ENCODE peak calls at places on chromosomes 3 and 15, in seven cellular contexts. M is dorsolateral prefrontal cortex, Q is neural crest cell, N is lower leg skin, A is neural progenitor cell, G is GM23338, H is cardiac muscle cell. O is an unnamed sample.
A peak's percentile ranks its signal among the peaks of the same experiment; 100 is the strongest.

GRCh38 chr3:174438501-174439156 is 420.5 kb upstream of the NAALADL2 start:
- DNase-seq in N (no peak), G (no peak), Q (no peak), M (no peak), A (peak; percentile 30), H (no peak), O (no peak)

GRCh38 chr3:16369247-16369646 is 104.2 kb downstream of the OXNAD1 start:
- DNase-seq in N (peak; percentile 69), Q (no peak), H (no peak), G (peak; percentile 18), A (peak; percentile 33), M (no peak), O (no peak)

GRCh38 chr15:100150906-100151305 is 190.9 kb downstream of the ADAMTS17 start:
- DNase-seq in N (no peak), H (no peak), A (no peak), G (no peak), M (no peak), Q (no peak), O (no peak)

GRCh38 chr3:171157980-171158379 is 131.5 kb upstream of the SLC2A2 start:
- DNase-seq in M (no peak), Q (no peak), G (no peak), N (no peak), H (no peak), A (no peak), O (no peak)

GRCh38 chr15:34353627-34354026 is 10.5 kb downstream of the NUTM1 start:
- DNase-seq in Q (no peak), N (no peak), G (peak; percentile 44), A (no peak), M (no peak), H (no peak), O (no peak)

GRCh38 chr3:57556459-57557087 is 499 bp downstream of the PDE12 start:
- DNase-seq in H (peak; percentile 27), Q (no peak), A (no peak), G (no peak), M (no peak), N (no peak), O (no peak)

GRCh38 chr3:15399970-15400369 is 27.4 kb downstream of the METTL6 start:
- DNase-seq in A (no peak), M (no peak), G (no peak), Q (no peak), H (no peak), N (no peak), O (no peak)

GRCh38 chr15:89810837-89811236 is 3.8 kb downstream of the ANPEP start:
- DNase-seq in N (no peak), M (no peak), Q (no peak), G (no peak), H (no peak), A (no peak), O (no peak)

GRCh38 chr3:12947504-12948369 is 106.4 kb upstream of the RPL32 start:
- DNase-seq in A (no peak), M (no peak), G (peak; percentile 51), H (no peak), N (peak; percentile 43), Q (no peak), O (no peak)

GRCh38 chr3:63661242-63661641 is 8.8 kb downstream of the SNTN start:
- DNase-seq in M (no peak), Q (no peak), N (no peak), A (no peak), H (peak; percentile 9), G (peak; percentile 7), O (no peak)
- TF ChIP-seq CTCF in M (no peak), Q (peak; percentile 32), N (no peak), A (no peak), H (peak; percentile 32), G (peak; percentile 33), O (no peak)

DNA sequence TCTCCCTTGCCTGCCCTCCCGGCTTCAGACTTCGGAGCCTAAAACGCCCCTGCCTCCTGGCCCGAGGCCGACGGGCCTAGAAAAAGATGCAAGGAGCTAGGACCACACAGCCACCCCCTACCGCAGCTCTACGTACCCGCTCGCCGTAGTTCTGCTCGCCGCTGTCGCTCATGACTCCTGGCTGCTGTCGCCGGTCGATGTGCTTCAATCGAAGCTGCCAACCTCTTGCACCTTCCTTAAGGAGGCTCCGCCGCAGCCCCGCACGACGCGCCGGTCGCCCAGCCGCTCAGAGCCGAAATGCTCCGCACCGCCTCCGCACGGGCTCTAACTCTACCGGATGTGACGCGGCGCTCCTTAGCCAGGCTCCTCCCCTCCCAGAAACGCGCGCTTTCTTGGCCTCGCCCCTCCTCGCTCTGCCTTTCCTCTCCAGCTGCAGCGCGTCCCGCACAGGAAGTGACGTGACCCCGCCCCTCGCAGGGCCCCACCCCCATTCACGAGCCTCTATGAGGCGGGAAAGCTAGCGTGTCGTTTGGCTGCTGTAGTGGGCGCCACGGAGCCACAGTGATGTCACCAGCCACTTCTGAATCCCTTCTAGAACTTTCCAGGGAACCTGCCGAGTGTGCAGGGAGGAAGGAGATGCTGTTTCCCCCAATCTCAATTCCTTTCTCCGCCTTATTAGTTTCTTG is at the start of gene TRA2B:
- DNase-seq in H (peak; percentile 100), N (peak; percentile 99), A (peak; percentile 99), G (peak; percentile 99), M (peak; percentile 99), Q (peak; percentile 96), O (peak; percentile 94)
- TF ChIP-seq CTCF in H (peak; percentile 27), N (no peak), A (peak; percentile 34), G (peak; percentile 44), M (peak; percentile 43), Q (peak; percentile 42), O (no peak)

DNA sequence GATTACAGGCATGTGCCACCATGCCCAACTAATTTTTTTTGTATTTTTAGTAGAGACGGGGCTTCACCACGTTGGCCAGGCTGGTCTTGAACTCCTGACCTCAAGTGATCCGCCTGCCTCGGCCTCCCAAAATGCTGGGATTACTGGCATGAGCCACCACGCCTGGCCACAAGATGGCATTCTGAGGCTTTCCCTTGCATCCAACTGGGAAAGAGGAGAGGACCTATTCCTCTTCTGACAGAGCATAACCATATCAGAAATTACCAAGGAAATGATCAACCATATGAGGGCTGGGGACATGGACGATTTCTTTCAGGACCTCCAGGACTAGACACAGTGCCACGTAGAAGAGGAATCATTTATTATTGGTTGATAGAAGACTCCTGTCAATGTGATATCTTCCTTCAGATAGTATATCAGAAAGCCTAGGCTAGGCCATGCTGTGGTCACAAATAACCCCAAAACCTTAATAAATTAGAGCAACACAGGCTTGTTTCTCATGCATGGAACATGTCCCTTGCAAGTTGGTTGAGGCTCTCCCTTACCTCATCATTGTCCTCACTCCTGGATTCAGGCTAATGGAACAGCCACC is 372.3 kb upstream of the IL12A start:
- DNase-seq in Q (no peak), M (peak; percentile 51), G (peak; percentile 61), H (peak; percentile 52), A (peak; percentile 40), N (no peak), O (no peak)
- TF ChIP-seq CTCF in Q (peak; percentile 60), M (peak; percentile 60), G (peak; percentile 89), H (peak; percentile 61), A (peak; percentile 72), N (no peak), O (no peak)

GRCh38 chr15:41822957-41823356 is 4.9 kb upstream of the JMJD7 start:
- DNase-seq in A (no peak), H (no peak), M (no peak), N (no peak), Q (no peak), G (no peak), O (no peak)
- TF ChIP-seq CTCF in A (no peak), H (no peak), M (no peak), N (no peak), Q (no peak), G (peak; percentile 10), O (no peak)

DNA sequence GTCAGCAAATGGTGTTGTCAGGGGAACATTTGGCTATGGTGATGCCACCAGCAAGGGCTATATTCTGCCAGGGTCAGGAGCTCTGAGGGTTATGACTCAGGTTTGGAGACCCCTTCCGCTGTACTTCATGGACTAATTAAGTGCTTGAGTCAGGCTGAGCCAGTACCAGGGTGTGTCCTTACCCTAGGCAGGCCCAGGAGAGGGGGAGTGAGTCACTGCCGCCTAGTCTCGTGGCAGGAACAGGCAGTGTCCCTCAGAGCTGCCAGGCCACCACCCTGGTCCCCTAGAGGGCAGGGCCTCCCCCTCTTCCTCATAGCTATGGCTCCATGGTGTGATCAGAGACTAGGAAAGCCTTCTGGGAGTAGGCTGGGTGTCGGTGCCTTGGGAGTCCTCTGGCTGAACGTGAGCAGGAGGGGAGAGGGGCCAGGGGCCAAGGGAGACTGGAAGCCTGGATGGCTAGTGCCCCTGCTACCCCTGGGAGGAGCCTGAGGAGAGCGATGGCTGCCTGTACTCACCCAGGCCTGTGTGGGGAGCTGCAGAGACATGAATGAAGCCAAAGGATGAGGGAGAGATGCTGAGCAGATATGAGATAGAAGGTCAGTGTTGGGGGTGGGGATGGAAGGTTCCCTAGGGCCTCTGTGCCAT is 10.6 kb downstream of the MAPKAPK3 start:
- DNase-seq in Q (no peak), N (peak; percentile 58), H (peak; percentile 41), G (peak; percentile 83), A (peak; percentile 74), M (peak; percentile 68), O (no peak)
- TF ChIP-seq CTCF in Q (peak; percentile 38), N (no peak), H (peak; percentile 44), G (peak; percentile 82), A (peak; percentile 59), M (peak; percentile 56), O (no peak)

GRCh38 chr3:166837535-166837934 is 542.6 kb downstream of the ZBBX start:
- DNase-seq in Q (peak; percentile 3), G (peak; percentile 75), M (no peak), H (peak; percentile 47), A (peak; percentile 66), N (no peak), O (no peak)
- TF ChIP-seq CTCF in Q (peak; percentile 62), G (peak; percentile 76), M (peak; percentile 22), H (no peak), A (peak; percentile 79), N (no peak), O (no peak)